ENCODE peak calls at places on chromosomes 11 and 22, in eight cellular contexts. One of them, this sample, is unnamed.

GRCh38 chr11:66076561-66076960 is 6.5 kb downstream of the PACS1 start:
- DNase-seq in HS-27A: no peak
- DNase-seq in stimulated activated CD4-positive, alpha-beta T cell treated with anti-CD3 and anti-CD28 coated beads, Interleukin-1b, Interleukin-23, amount 100 ng/mL, for 24 hours: no peak
- DNase-seq in Jurkat, Clone E6-1: no peak
- DNase-seq in fibroblast of the conjunctiva: no peak
- DNase-seq in amniotic stem cell: no peak
- DNase-seq in dermis blood vessel endothelial cell: no peak
- DNase-seq in kidney tubule cell: peak
- DNase-seq in this sample: peak

GRCh38 chr11:129766858-129767604 is 48.6 kb upstream of the TMEM45B start:
- DNase-seq in stimulated activated CD4-positive, alpha-beta T cell treated with anti-CD3 and anti-CD28 coated beads, Interleukin-1b, Interleukin-23, amount 100 ng/mL, for 24 hours: no peak
- DNase-seq in dermis blood vessel endothelial cell: peak
- DNase-seq in HS-27A: no peak
- DNase-seq in amniotic stem cell: no peak
- DNase-seq in Jurkat, Clone E6-1: peak
- DNase-seq in fibroblast of the conjunctiva: no peak
- DNase-seq in kidney tubule cell: peak
- DNase-seq in this sample: peak

GRCh38 chr22:49197500-49197899 is 630.2 kb downstream of the BRD1 start:
- DNase-seq in amniotic stem cell: no peak
- DNase-seq in HS-27A: no peak
- DNase-seq in Jurkat, Clone E6-1: no peak
- DNase-seq in dermis blood vessel endothelial cell: no peak
- DNase-seq in kidney tubule cell: no peak
- DNase-seq in fibroblast of the conjunctiva: no peak
- DNase-seq in stimulated activated CD4-positive, alpha-beta T cell treated with anti-CD3 and anti-CD28 coated beads, Interleukin-1b, Interleukin-23, amount 100 ng/mL, for 24 hours: no peak
- DNase-seq in this sample: no peak

GRCh38 chr11:65277878-65278277 is 16.1 kb downstream of the POLA2 start:
- DNase-seq in amniotic stem cell: no peak
- DNase-seq in kidney tubule cell: no peak
- DNase-seq in fibroblast of the conjunctiva: no peak
- DNase-seq in HS-27A: no peak
- DNase-seq in stimulated activated CD4-positive, alpha-beta T cell treated with anti-CD3 and anti-CD28 coated beads, Interleukin-1b, Interleukin-23, amount 100 ng/mL, for 24 hours: no peak
- DNase-seq in Jurkat, Clone E6-1: no peak
- DNase-seq in dermis blood vessel endothelial cell: no peak
- DNase-seq in this sample: no peak

GRCh38 chr22:49685116-49685515 is 142.6 kb downstream of the BRD1 start:
- DNase-seq in dermis blood vessel endothelial cell: no peak
- DNase-seq in Jurkat, Clone E6-1: no peak
- DNase-seq in HS-27A: no peak
- DNase-seq in fibroblast of the conjunctiva: no peak
- DNase-seq in amniotic stem cell: no peak
- DNase-seq in stimulated activated CD4-positive, alpha-beta T cell treated with anti-CD3 and anti-CD28 coated beads, Interleukin-1b, Interleukin-23, amount 100 ng/mL, for 24 hours: no peak
- DNase-seq in kidney tubule cell: no peak
- DNase-seq in this sample: no peak

GRCh38 chr11:61654397-61654829 is 25.8 kb upstream of the DAGLA start:
- DNase-seq in fibroblast of the conjunctiva: no peak
- DNase-seq in Jurkat, Clone E6-1: no peak
- DNase-seq in kidney tubule cell: peak
- DNase-seq in stimulated activated CD4-positive, alpha-beta T cell treated with anti-CD3 and anti-CD28 coated beads, Interleukin-1b, Interleukin-23, amount 100 ng/mL, for 24 hours: no peak
- DNase-seq in HS-27A: no peak
- DNase-seq in amniotic stem cell: no peak
- DNase-seq in dermis blood vessel endothelial cell: peak
- DNase-seq in this sample: peak

GRCh38 chr22:19931514-19931913 is 10.1 kb upstream of the COMT start:
- DNase-seq in Jurkat, Clone E6-1: no peak
- DNase-seq in stimulated activated CD4-positive, alpha-beta T cell treated with anti-CD3 and anti-CD28 coated beads, Interleukin-1b, Interleukin-23, amount 100 ng/mL, for 24 hours: no peak
- DNase-seq in HS-27A: no peak
- DNase-seq in fibroblast of the conjunctiva: no peak
- DNase-seq in dermis blood vessel endothelial cell: no peak
- DNase-seq in kidney tubule cell: no peak
- DNase-seq in amniotic stem cell: no peak
- DNase-seq in this sample: no peak

GRCh38 chr11:130315354-130315970 is 745 bp upstream of the ZBTB44 start:
- DNase-seq in Jurkat, Clone E6-1: no peak
- DNase-seq in stimulated activated CD4-positive, alpha-beta T cell treated with anti-CD3 and anti-CD28 coated beads, Interleukin-1b, Interleukin-23, amount 100 ng/mL, for 24 hours: peak
- DNase-seq in fibroblast of the conjunctiva: no peak
- DNase-seq in HS-27A: no peak
- DNase-seq in kidney tubule cell: peak
- DNase-seq in amniotic stem cell: no peak
- DNase-seq in dermis blood vessel endothelial cell: peak
- DNase-seq in this sample: peak

GRCh38 chr11:2702771-2703486 is 3.1 kb upstream of the KCNQ1OT1 start:
- DNase-seq in Jurkat, Clone E6-1: no peak
- DNase-seq in kidney tubule cell: no peak
- DNase-seq in dermis blood vessel endothelial cell: no peak
- DNase-seq in stimulated activated CD4-positive, alpha-beta T cell treated with anti-CD3 and anti-CD28 coated beads, Interleukin-1b, Interleukin-23, amount 100 ng/mL, for 24 hours: no peak
- DNase-seq in amniotic stem cell: no peak
- DNase-seq in HS-27A: no peak
- DNase-seq in fibroblast of the conjunctiva: no peak
- DNase-seq in this sample: peak

GRCh38 chr22:36823177-36823839 is 6.5 kb upstream of the PVALB start:
- DNase-seq in HS-27A: no peak
- DNase-seq in stimulated activated CD4-positive, alpha-beta T cell treated with anti-CD3 and anti-CD28 coated beads, Interleukin-1b, Interleukin-23, amount 100 ng/mL, for 24 hours: no peak
- DNase-seq in Jurkat, Clone E6-1: no peak
- DNase-seq in dermis blood vessel endothelial cell: peak
- DNase-seq in amniotic stem cell: no peak
- DNase-seq in kidney tubule cell: peak
- DNase-seq in fibroblast of the conjunctiva: no peak
- DNase-seq in this sample: no peak

GRCh38 chr11:86174101-86175046 is 70.2 kb upstream of the EED start:
- DNase-seq in HS-27A: peak
- DNase-seq in amniotic stem cell: peak
- DNase-seq in fibroblast of the conjunctiva: peak
- DNase-seq in dermis blood vessel endothelial cell: peak
- DNase-seq in stimulated activated CD4-positive, alpha-beta T cell treated with anti-CD3 and anti-CD28 coated beads, Interleukin-1b, Interleukin-23, amount 100 ng/mL, for 24 hours: no peak
- DNase-seq in kidney tubule cell: peak
- DNase-seq in Jurkat, Clone E6-1: no peak
- DNase-seq in this sample: peak

GRCh38 chr11:92880391-92880790 is 89.1 kb upstream of the MTNR1B start:
- DNase-seq in dermis blood vessel endothelial cell: no peak
- DNase-seq in kidney tubule cell: peak
- DNase-seq in amniotic stem cell: no peak
- DNase-seq in fibroblast of the conjunctiva: no peak
- DNase-seq in stimulated activated CD4-positive, alpha-beta T cell treated with anti-CD3 and anti-CD28 coated beads, Interleukin-1b, Interleukin-23, amount 100 ng/mL, for 24 hours: no peak
- DNase-seq in Jurkat, Clone E6-1: no peak
- DNase-seq in HS-27A: peak
- DNase-seq in this sample: no peak